ENCODE peak calls at places on chromosome 6, in six cellular contexts. One of them, this sample, is unnamed.

GRCh38 chr6:35774116-35774794 is 2.1 kb upstream of the CLPSL2 start:
- DNase-seq in NCI-H1105: no peak
- DNase-seq in iPS DF 19.7: no peak
- DNase-seq in non-pigmented ciliary epithelial cell: no peak
- DNase-seq in effector CD4-positive, alpha-beta T cell: no peak
- DNase-seq in activated T-helper 1 cell treated with anti-CD3 and anti-CD28 coated beads, Interleukin-2, amount 50 U/mL, for 16 hours: no peak
- DNase-seq in this sample: no peak

GRCh38 chr6:168345896-168346754 is 26.5 kb upstream of the DACT2 start:
- DNase-seq in NCI-H1105: no peak
- DNase-seq in iPS DF 19.7: no peak
- DNase-seq in non-pigmented ciliary epithelial cell: no peak
- DNase-seq in effector CD4-positive, alpha-beta T cell: no peak
- DNase-seq in activated T-helper 1 cell treated with anti-CD3 and anti-CD28 coated beads, Interleukin-2, amount 50 U/mL, for 16 hours: no peak
- DNase-seq in this sample: no peak

GRCh38 chr6:12395898-12396297 is 105.7 kb downstream of the EDN1 start:
- DNase-seq in NCI-H1105: no peak
- DNase-seq in iPS DF 19.7: no peak
- DNase-seq in non-pigmented ciliary epithelial cell: no peak
- DNase-seq in effector CD4-positive, alpha-beta T cell: no peak
- DNase-seq in activated T-helper 1 cell treated with anti-CD3 and anti-CD28 coated beads, Interleukin-2, amount 50 U/mL, for 16 hours: no peak
- DNase-seq in this sample: no peak

GRCh38 chr6:85660181-85660611 is 17.5 kb upstream of the SYNCRIP start:
- DNase-seq in NCI-H1105: no peak
- DNase-seq in iPS DF 19.7: no peak
- DNase-seq in non-pigmented ciliary epithelial cell: peak
- DNase-seq in effector CD4-positive, alpha-beta T cell: no peak
- DNase-seq in activated T-helper 1 cell treated with anti-CD3 and anti-CD28 coated beads, Interleukin-2, amount 50 U/mL, for 16 hours: no peak
- DNase-seq in this sample: no peak

GRCh38 chr6:153086225-153086990 is 44.7 kb downstream of the RGS17 start:
- DNase-seq in NCI-H1105: no peak
- DNase-seq in iPS DF 19.7: no peak
- DNase-seq in non-pigmented ciliary epithelial cell: no peak
- DNase-seq in effector CD4-positive, alpha-beta T cell: no peak
- DNase-seq in activated T-helper 1 cell treated with anti-CD3 and anti-CD28 coated beads, Interleukin-2, amount 50 U/mL, for 16 hours: no peak
- DNase-seq in this sample: no peak

GRCh38 chr6:137303436-137303835 is 84.3 kb upstream of the IFNGR1 start:
- DNase-seq in NCI-H1105: no peak
- DNase-seq in iPS DF 19.7: no peak
- DNase-seq in non-pigmented ciliary epithelial cell: no peak
- DNase-seq in effector CD4-positive, alpha-beta T cell: no peak
- DNase-seq in activated T-helper 1 cell treated with anti-CD3 and anti-CD28 coated beads, Interleukin-2, amount 50 U/mL, for 16 hours: no peak
- DNase-seq in this sample: no peak

GRCh38 chr6:98653171-98653570 is 181.2 kb upstream of the POU3F2 start:
- DNase-seq in NCI-H1105: no peak
- DNase-seq in iPS DF 19.7: no peak
- DNase-seq in non-pigmented ciliary epithelial cell: no peak
- DNase-seq in effector CD4-positive, alpha-beta T cell: no peak
- DNase-seq in activated T-helper 1 cell treated with anti-CD3 and anti-CD28 coated beads, Interleukin-2, amount 50 U/mL, for 16 hours: no peak
- DNase-seq in this sample: no peak

GRCh38 chr6:47809863-47810262 is 28.0 kb downstream of the OPN5 start:
- DNase-seq in NCI-H1105: no peak
- DNase-seq in iPS DF 19.7: no peak
- DNase-seq in non-pigmented ciliary epithelial cell: no peak
- DNase-seq in effector CD4-positive, alpha-beta T cell: no peak
- DNase-seq in activated T-helper 1 cell treated with anti-CD3 and anti-CD28 coated beads, Interleukin-2, amount 50 U/mL, for 16 hours: no peak
- DNase-seq in this sample: no peak

GRCh38 chr6:97312241-97312640 is 29.2 kb upstream of the MMS22L start:
- DNase-seq in NCI-H1105: no peak
- DNase-seq in iPS DF 19.7: no peak
- DNase-seq in non-pigmented ciliary epithelial cell: no peak
- DNase-seq in effector CD4-positive, alpha-beta T cell: no peak
- DNase-seq in activated T-helper 1 cell treated with anti-CD3 and anti-CD28 coated beads, Interleukin-2, amount 50 U/mL, for 16 hours: no peak
- DNase-seq in this sample: no peak

GRCh38 chr6:36735110-36735971 is 37.7 kb downstream of the RAB44 start:
- DNase-seq in NCI-H1105: no peak
- DNase-seq in iPS DF 19.7: no peak
- DNase-seq in non-pigmented ciliary epithelial cell: no peak
- DNase-seq in effector CD4-positive, alpha-beta T cell: no peak
- DNase-seq in activated T-helper 1 cell treated with anti-CD3 and anti-CD28 coated beads, Interleukin-2, amount 50 U/mL, for 16 hours: no peak
- DNase-seq in this sample: peak

GRCh38 chr6:138431276-138432062 is 27.4 kb downstream of the HEBP2 start:
- DNase-seq in NCI-H1105: no peak
- DNase-seq in iPS DF 19.7: no peak
- DNase-seq in non-pigmented ciliary epithelial cell: no peak
- DNase-seq in effector CD4-positive, alpha-beta T cell: no peak
- DNase-seq in activated T-helper 1 cell treated with anti-CD3 and anti-CD28 coated beads, Interleukin-2, amount 50 U/mL, for 16 hours: no peak
- DNase-seq in this sample: no peak

GRCh38 chr6:13375360-13375878 is 47.1 kb upstream of the TBC1D7 start:
- DNase-seq in NCI-H1105: no peak
- DNase-seq in iPS DF 19.7: no peak
- DNase-seq in non-pigmented ciliary epithelial cell: no peak
- DNase-seq in effector CD4-positive, alpha-beta T cell: no peak
- DNase-seq in activated T-helper 1 cell treated with anti-CD3 and anti-CD28 coated beads, Interleukin-2, amount 50 U/mL, for 16 hours: no peak
- DNase-seq in this sample: peak

GRCh38 chr6:159212881-159213280 is 43.7 kb downstream of the FNDC1 start:
- DNase-seq in NCI-H1105: no peak
- DNase-seq in iPS DF 19.7: no peak
- DNase-seq in non-pigmented ciliary epithelial cell: no peak
- DNase-seq in effector CD4-positive, alpha-beta T cell: no peak
- DNase-seq in activated T-helper 1 cell treated with anti-CD3 and anti-CD28 coated beads, Interleukin-2, amount 50 U/mL, for 16 hours: no peak
- DNase-seq in this sample: no peak

GRCh38 chr6:154974485-154975149 is 20.5 kb upstream of the TIAM2 start:
- DNase-seq in NCI-H1105: no peak
- DNase-seq in iPS DF 19.7: no peak
- DNase-seq in non-pigmented ciliary epithelial cell: no peak
- DNase-seq in effector CD4-positive, alpha-beta T cell: no peak
- DNase-seq in activated T-helper 1 cell treated with anti-CD3 and anti-CD28 coated beads, Interleukin-2, amount 50 U/mL, for 16 hours: no peak
- DNase-seq in this sample: peak

GRCh38 chr6:114989279-114989964 is 646.6 kb upstream of the HS3ST5 start:
- DNase-seq in NCI-H1105: no peak
- DNase-seq in iPS DF 19.7: no peak
- DNase-seq in non-pigmented ciliary epithelial cell: no peak
- DNase-seq in effector CD4-positive, alpha-beta T cell: no peak
- DNase-seq in activated T-helper 1 cell treated with anti-CD3 and anti-CD28 coated beads, Interleukin-2, amount 50 U/mL, for 16 hours: no peak
- DNase-seq in this sample: peak

GRCh38 chr6:36563237-36563927 is 16.1 kb upstream of the STK38 start:
- DNase-seq in NCI-H1105: no peak
- DNase-seq in iPS DF 19.7: no peak
- DNase-seq in non-pigmented ciliary epithelial cell: no peak
- DNase-seq in effector CD4-positive, alpha-beta T cell: no peak
- DNase-seq in activated T-helper 1 cell treated with anti-CD3 and anti-CD28 coated beads, Interleukin-2, amount 50 U/mL, for 16 hours: no peak
- DNase-seq in this sample: no peak

GRCh38 chr6:31048090-31048489 is 37.8 kb downstream of the MUC22 start:
- DNase-seq in NCI-H1105: no peak
- DNase-seq in iPS DF 19.7: no peak
- DNase-seq in non-pigmented ciliary epithelial cell: no peak
- DNase-seq in effector CD4-positive, alpha-beta T cell: no peak
- DNase-seq in activated T-helper 1 cell treated with anti-CD3 and anti-CD28 coated beads, Interleukin-2, amount 50 U/mL, for 16 hours: no peak
- DNase-seq in this sample: no peak

GRCh38 chr6:108896111-108896661 is 48.0 kb downstream of the ARMC2 start:
- DNase-seq in NCI-H1105: no peak
- DNase-seq in iPS DF 19.7: no peak
- DNase-seq in non-pigmented ciliary epithelial cell: peak
- DNase-seq in effector CD4-positive, alpha-beta T cell: no peak
- DNase-seq in activated T-helper 1 cell treated with anti-CD3 and anti-CD28 coated beads, Interleukin-2, amount 50 U/mL, for 16 hours: no peak
- DNase-seq in this sample: no peak

GRCh38 chr6:152314483-152314832 is 322.7 kb downstream of the SYNE1 start:
- DNase-seq in NCI-H1105: no peak
- DNase-seq in iPS DF 19.7: no peak
- DNase-seq in non-pigmented ciliary epithelial cell: no peak
- DNase-seq in effector CD4-positive, alpha-beta T cell: no peak
- DNase-seq in activated T-helper 1 cell treated with anti-CD3 and anti-CD28 coated beads, Interleukin-2, amount 50 U/mL, for 16 hours: no peak
- DNase-seq in this sample: no peak

GRCh38 chr6:4466260-4466659 is 309.9 kb upstream of the CDYL start:
- DNase-seq in NCI-H1105: peak
- DNase-seq in iPS DF 19.7: no peak
- DNase-seq in non-pigmented ciliary epithelial cell: no peak
- DNase-seq in effector CD4-positive, alpha-beta T cell: no peak
- DNase-seq in activated T-helper 1 cell treated with anti-CD3 and anti-CD28 coated beads, Interleukin-2, amount 50 U/mL, for 16 hours: no peak
- DNase-seq in this sample: no peak

GRCh38 chr6:25439368-25439767 is 160.2 kb downstream of the CARMIL1 start:
- DNase-seq in NCI-H1105: no peak
- DNase-seq in iPS DF 19.7: no peak
- DNase-seq in non-pigmented ciliary epithelial cell: no peak
- DNase-seq in effector CD4-positive, alpha-beta T cell: no peak
- DNase-seq in activated T-helper 1 cell treated with anti-CD3 and anti-CD28 coated beads, Interleukin-2, amount 50 U/mL, for 16 hours: no peak
- DNase-seq in this sample: no peak

GRCh38 chr6:137849076-137849708 is 17.9 kb upstream of the TNFAIP3 start:
- DNase-seq in NCI-H1105: no peak
- DNase-seq in iPS DF 19.7: no peak
- DNase-seq in non-pigmented ciliary epithelial cell: no peak
- DNase-seq in effector CD4-positive, alpha-beta T cell: no peak
- DNase-seq in activated T-helper 1 cell treated with anti-CD3 and anti-CD28 coated beads, Interleukin-2, amount 50 U/mL, for 16 hours: no peak
- DNase-seq in this sample: no peak

GRCh38 chr6:46994933-46995332 is 47.2 kb downstream of the ADGRF1 start:
- DNase-seq in NCI-H1105: no peak
- DNase-seq in iPS DF 19.7: no peak
- DNase-seq in non-pigmented ciliary epithelial cell: no peak
- DNase-seq in effector CD4-positive, alpha-beta T cell: no peak
- DNase-seq in activated T-helper 1 cell treated with anti-CD3 and anti-CD28 coated beads, Interleukin-2, amount 50 U/mL, for 16 hours: no peak
- DNase-seq in this sample: no peak

This sample was measured in stimulated activated naive CD8-positive, alpha-beta T cell treated with anti-CD3 and anti-CD28 coated beads, Interleukin-15, Interleukin-2, amounts not matched to agents 100 U/mL and 50 U/mL, for 24 hours.